ENCODE peak calls at places on chromosome 7, in ten cellular contexts. M, D, W, T, K, Y, U, C, S and L are unnamed samples.

GRCh38 chr7:144842377-144842851 is 6.6 kb upstream of the TPK1 start:
- DNase-seq in M (peak), D (peak), W (no peak), T (no peak), K (peak), Y (peak), U (no peak), C (no peak), S (no peak), L (peak)

GRCh38 chr7:135662373-135663114 is at the start of gene STMP1:
- DNase-seq in M (peak), D (peak), W (peak), T (peak), K (peak), Y (peak), U (peak), C (peak), S (peak), L (peak)

GRCh38 chr7:5234852-5235831 is 45.1 kb downstream of the WIPI2 start:
- DNase-seq in M (no peak), D (no peak), W (no peak), T (peak), K (peak), Y (peak), U (no peak), C (no peak), S (no peak), L (no peak)

GRCh38 chr7:78099715-78100477 is 301.3 kb downstream of the PHTF2 start:
- DNase-seq in M (peak), D (no peak), W (no peak), T (peak), K (no peak), Y (peak), U (no peak), C (no peak), S (no peak), L (no peak)

GRCh38 chr7:36358589-36358988 is 31.1 kb upstream of the ANLN start:
- DNase-seq in M (no peak), D (no peak), W (no peak), T (no peak), K (no peak), Y (no peak), U (no peak), C (no peak), S (no peak), L (no peak)

GRCh38 chr7:155470686-155471638 is 13.0 kb downstream of the EN2 start:
- DNase-seq in M (no peak), D (no peak), W (no peak), T (no peak), K (no peak), Y (no peak), U (no peak), C (no peak), S (no peak), L (no peak)

GRCh38 chr7:132687981-132688383 is 111.7 kb upstream of the PLXNA4 start:
- DNase-seq in M (no peak), D (no peak), W (no peak), T (no peak), K (no peak), Y (no peak), U (no peak), C (no peak), S (no peak), L (no peak)

GRCh38 chr7:43876266-43876665 is 6.9 kb upstream of the MRPS24 start:
- DNase-seq in M (no peak), D (no peak), W (no peak), T (no peak), K (no peak), Y (no peak), U (no peak), C (no peak), S (no peak), L (no peak)

GRCh38 chr7:49418964-49419363 is 354.5 kb upstream of the VWC2 start:
- DNase-seq in M (no peak), D (no peak), W (no peak), T (no peak), K (no peak), Y (no peak), U (no peak), C (no peak), S (no peak), L (no peak)

GRCh38 chr7:155477469-155477868 is 19.5 kb downstream of the EN2 start:
- DNase-seq in M (no peak), D (no peak), W (no peak), T (no peak), K (no peak), Y (no peak), U (no peak), C (no peak), S (no peak), L (no peak)

GRCh38 chr7:89826574-89826973 is 327.7 kb upstream of the STEAP1 start:
- DNase-seq in M (no peak), D (no peak), W (no peak), T (no peak), K (no peak), Y (no peak), U (no peak), C (no peak), S (no peak), L (no peak)
- TF ChIP-seq CTCF in M (no peak), D (no peak), W (no peak), T (no peak), K (no peak), Y (no peak), U (no peak), C (no peak), S (no peak), L (no peak)

DNA sequence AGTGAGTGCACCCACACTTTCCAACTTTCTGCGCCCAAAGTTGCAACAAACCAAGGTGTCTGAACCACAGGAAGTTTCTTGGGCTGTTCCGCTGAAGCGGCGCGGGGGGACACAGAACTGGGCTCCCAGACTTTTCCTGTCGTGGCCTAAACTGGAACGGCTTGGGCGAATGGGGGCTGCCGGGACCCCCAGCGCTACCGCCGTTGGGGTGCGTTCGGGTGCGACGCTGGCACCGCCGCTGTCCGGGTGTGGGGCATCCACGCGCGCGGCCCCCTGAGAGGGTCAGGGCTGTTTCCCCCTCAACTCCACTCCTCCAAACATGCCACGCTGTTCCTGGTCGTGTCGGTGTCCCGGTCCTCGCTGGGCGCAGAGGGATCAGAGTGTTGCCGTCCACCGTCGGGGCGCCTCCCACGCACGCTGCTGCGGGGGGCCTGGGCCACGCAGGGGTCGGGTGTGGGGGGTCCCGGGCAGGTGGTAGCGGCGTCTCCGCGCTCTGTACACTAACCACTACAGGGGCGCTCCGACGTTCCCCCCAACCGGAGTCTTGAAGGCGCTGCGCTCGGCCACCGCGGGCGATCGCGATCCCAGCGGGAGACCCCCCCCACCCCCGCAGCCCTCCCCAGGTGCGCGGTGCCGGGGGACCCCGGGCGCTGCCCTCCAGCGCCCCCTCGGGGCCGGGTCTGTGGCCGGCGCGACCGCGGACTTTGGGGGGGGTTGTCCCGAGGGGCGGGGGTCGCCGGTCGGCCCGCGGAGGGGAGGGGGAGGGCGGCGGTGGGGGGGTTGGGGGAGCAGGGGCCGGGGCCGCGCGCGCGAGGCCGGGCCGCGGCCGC is 2.2 kb upstream of the CUX1 start:
- DNase-seq in M (no peak), D (peak), W (no peak), T (no peak), K (peak), Y (peak), U (no peak), C (peak), S (peak), L (no peak)
- TF ChIP-seq CTCF in M (peak), D (peak), W (peak), T (no peak), K (peak), Y (peak), U (no peak), C (peak), S (peak), L (peak)

GRCh38 chr7:134290286-134290685 is 26.4 kb downstream of the SLC35B4 start:
- DNase-seq in M (peak), D (no peak), W (no peak), T (peak), K (no peak), Y (peak), U (no peak), C (no peak), S (no peak), L (no peak)
- TF ChIP-seq CTCF in M (no peak), D (no peak), W (no peak), T (no peak), K (no peak), Y (no peak), U (no peak), C (no peak), S (no peak), L (no peak)

DNA sequence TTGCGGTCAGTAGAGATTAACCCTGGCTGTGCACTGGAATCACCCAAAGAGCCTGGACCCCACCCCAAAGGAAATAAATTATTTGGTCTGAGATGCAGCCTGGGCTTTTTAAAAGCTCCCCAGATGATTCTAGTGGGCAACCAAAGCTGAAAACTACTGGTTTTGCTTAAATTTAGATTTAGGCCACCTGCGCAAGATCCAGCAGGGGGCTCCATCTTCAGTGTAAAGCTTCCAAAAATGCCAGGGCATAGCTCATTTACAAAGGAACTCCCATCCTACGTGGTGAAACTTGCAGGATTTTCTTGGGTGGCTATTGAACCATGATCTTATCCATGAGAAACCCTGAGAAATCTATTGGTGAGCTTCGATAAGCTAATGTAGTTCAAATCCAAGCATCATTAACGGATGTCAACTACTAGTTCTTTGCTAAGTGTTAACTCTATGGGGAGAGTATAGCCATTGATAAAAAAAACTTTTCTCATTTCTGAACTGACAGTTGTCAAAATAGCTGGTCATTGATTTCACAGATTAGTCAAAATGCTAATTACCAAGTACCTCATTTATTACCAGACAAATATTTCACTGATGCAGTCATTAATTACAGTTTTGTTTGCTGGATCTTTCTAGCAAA is 315.3 kb downstream of the LHFPL3 start:
- DNase-seq in M (peak), D (no peak), W (no peak), T (peak), K (no peak), Y (peak), U (no peak), C (peak), S (no peak), L (no peak)
- TF ChIP-seq CTCF in M (peak), D (peak), W (peak), T (peak), K (no peak), Y (peak), U (peak), C (peak), S (peak), L (no peak)

DNA sequence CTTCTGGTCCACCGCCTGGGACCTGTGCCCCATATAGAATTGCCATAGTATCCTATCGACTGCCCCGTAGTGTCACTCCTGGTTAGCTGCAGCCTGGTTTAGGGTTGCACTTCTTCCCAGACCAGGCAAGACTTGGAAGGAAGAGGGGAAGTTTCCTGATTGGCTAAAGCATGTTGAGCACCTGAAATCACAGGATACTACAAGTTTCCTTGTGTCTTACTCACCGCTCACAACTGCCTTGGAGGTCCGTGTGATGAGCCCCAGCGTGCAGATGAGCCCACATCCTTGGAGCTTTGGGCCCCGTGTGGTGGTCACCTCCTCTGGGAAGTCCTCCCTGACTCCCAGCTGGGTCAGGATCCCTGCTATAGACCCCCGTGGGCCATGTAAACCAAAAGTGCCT is 73.9 kb upstream of the GTF2I start:
- DNase-seq in M (no peak), D (no peak), W (no peak), T (no peak), K (no peak), Y (no peak), U (no peak), C (no peak), S (no peak), L (no peak)
- TF ChIP-seq CTCF in M (no peak), D (no peak), W (no peak), T (no peak), K (no peak), Y (no peak), U (no peak), C (no peak), S (no peak), L (no peak)

GRCh38 chr7:70586822-70587221 is 545.1 kb upstream of the GALNT17 start:
- DNase-seq in M (no peak), D (no peak), W (no peak), T (peak), K (no peak), Y (no peak), U (no peak), C (no peak), S (no peak), L (no peak)

GRCh38 chr7:70583965-70584883 is 547.7 kb upstream of the GALNT17 start:
- DNase-seq in M (no peak), D (no peak), W (no peak), T (no peak), K (no peak), Y (no peak), U (no peak), C (no peak), S (no peak), L (no peak)

GRCh38 chr7:70587739-70588138 is 544.2 kb upstream of the GALNT17 start:
- DNase-seq in M (no peak), D (no peak), W (no peak), T (no peak), K (no peak), Y (no peak), U (no peak), C (no peak), S (no peak), L (no peak)

GRCh38 chr7:70582921-70583895 is 548.7 kb upstream of the GALNT17 start:
- DNase-seq in M (no peak), D (no peak), W (no peak), T (no peak), K (no peak), Y (no peak), U (no peak), C (no peak), S (no peak), L (no peak)

GRCh38 chr7:70585071-70585470 is 546.9 kb upstream of the GALNT17 start:
- DNase-seq in M (no peak), D (no peak), W (no peak), T (no peak), K (no peak), Y (no peak), U (no peak), C (peak), S (no peak), L (no peak)
- TF ChIP-seq CTCF in M (no peak), D (no peak), W (peak), T (no peak), K (no peak), Y (no peak), U (no peak), C (no peak), S (no peak), L (no peak)

GRCh38 chr7:70153946-70154345 is 555.7 kb downstream of the AUTS2 start:
- DNase-seq in M (no peak), D (no peak), W (no peak), T (no peak), K (no peak), Y (no peak), U (no peak), C (no peak), S (no peak), L (no peak)
- TF ChIP-seq CTCF in M (no peak), D (no peak), W (no peak), T (no peak), K (no peak), Y (no peak), U (no peak), C (no peak), S (no peak), L (no peak)

GRCh38 chr7:95718556-95719410 is 53.6 kb upstream of the DYNC1I1 start:
- DNase-seq in M (peak), D (no peak), W (no peak), T (peak), K (no peak), Y (peak), U (no peak), C (no peak), S (no peak), L (no peak)

GRCh38 chr7:95725170-95725569 is 47.2 kb upstream of the DYNC1I1 start:
- DNase-seq in M (peak), D (no peak), W (no peak), T (no peak), K (no peak), Y (no peak), U (no peak), C (no peak), S (no peak), L (no peak)

DNA sequence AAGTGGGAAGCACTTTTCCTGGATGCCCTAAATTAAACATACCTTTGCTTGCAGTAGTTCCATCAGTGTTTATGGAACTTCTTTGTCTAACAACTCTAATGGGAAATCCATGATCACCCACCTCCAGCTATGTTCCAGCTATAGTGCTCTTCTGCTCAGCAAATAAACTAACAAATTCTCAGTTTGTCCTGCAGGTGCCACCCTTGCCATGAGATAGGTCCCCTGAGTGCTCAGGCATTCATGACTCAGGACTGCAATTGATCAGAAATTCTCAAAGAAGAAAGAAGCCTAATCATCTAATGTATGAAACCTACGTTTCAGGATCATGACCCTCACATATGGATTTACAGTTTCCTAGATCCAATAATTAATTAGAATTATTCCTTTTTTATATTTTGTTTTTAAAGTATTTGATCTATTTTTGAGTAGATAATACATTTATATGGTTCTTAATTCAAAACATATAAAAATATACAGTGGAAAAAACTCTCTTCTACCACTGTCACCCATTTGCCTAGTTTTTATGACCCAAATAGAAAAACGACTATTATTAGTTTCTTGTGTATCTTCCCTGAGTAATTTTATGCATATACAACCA is 48.7 kb upstream of the DYNC1I1 start:
- DNase-seq in M (peak), D (peak), W (peak), T (peak), K (no peak), Y (peak), U (no peak), C (peak), S (no peak), L (no peak)
- TF ChIP-seq CTCF in M (peak), D (peak), W (peak), T (peak), K (peak), Y (peak), U (no peak), C (peak), S (peak), L (no peak)